ENCODE peak calls at places on chromosomes 2 and 18, in nine cellular contexts. A is GM23248, F is GM23338, H is PC-3, S is hepatocyte, R is neural progenitor cell, N is SK-N-SH, U is HCT116, L is MM.1S. J is an unnamed sample.

GRCh38 chr18:63005306-63005705 is 290.0 kb downstream of the PHLPP1 start:
- DNase-seq in S (no peak), L (no peak), U (no peak), H (no peak), A (no peak), F (no peak), N (no peak), R (no peak), J (no peak)

GRCh38 chr18:71038196-71038595 is 749.4 kb downstream of the SOCS6 start:
- DNase-seq in N (no peak), S (no peak), L (no peak), R (no peak), A (no peak), U (no peak), F (no peak), H (no peak), J (no peak)

GRCh38 chr18:77811510-77811909 is 561.9 kb downstream of the GALR1 start:
- DNase-seq in A (no peak), F (no peak), S (no peak), U (no peak), R (no peak), N (no peak), L (no peak), H (peak; percentile 4), J (no peak)

GRCh38 chr2:5696741-5697521 is 4.7 kb downstream of the SOX11 start:
- DNase-seq in F (peak; percentile 72), L (peak; percentile 57), A (peak; percentile 44), N (peak; percentile 91), U (no peak), R (peak; percentile 80), S (peak; percentile 80), H (no peak), J (peak; percentile 85)

GRCh38 chr2:199798881-199799580 is 52.0 kb downstream of the FTCDNL1 start:
- DNase-seq in U (no peak), H (no peak), R (no peak), A (peak; percentile 23), S (no peak), L (no peak), F (no peak), N (no peak), J (no peak)

GRCh38 chr2:45610281-45611019 is 617 bp downstream of the SRBD1 start:
- DNase-seq in S (peak; percentile 85), R (peak; percentile 75), F (peak; percentile 89), A (peak; percentile 79), U (peak; percentile 48), L (peak; percentile 43), N (peak; percentile 71), H (peak; percentile 67), J (peak; percentile 57)

GRCh38 chr18:50880108-50880465 is 1.2 kb downstream of the ME2 start:
- DNase-seq in R (peak; percentile 15), L (no peak), S (no peak), U (no peak), F (peak; percentile 20), A (no peak), N (peak; percentile 15), H (no peak), J (peak; percentile 19)

GRCh38 chr18:80033181-80034067 is 810 bp upstream of the RBFA start:
- DNase-seq in U (no peak), H (peak; percentile 6), R (no peak), A (peak; percentile 78), F (peak; percentile 84), S (no peak), N (no peak), L (peak; percentile 6), J (no peak)

GRCh38 chr2:46854260-46854659 is 61.3 kb downstream of the MCFD2 start:
- DNase-seq in R (no peak), F (no peak), S (no peak), H (no peak), L (no peak), N (no peak), U (no peak), A (no peak), J (no peak)

GRCh38 chr18:63534615-63535014 is 7.6 kb upstream of the SERPINB12 start:
- DNase-seq in L (peak; percentile 51), U (no peak), N (no peak), F (no peak), H (no peak), A (no peak), R (no peak), S (no peak), J (no peak)

GRCh38 chr2:68696554-68696953 is 38.1 kb upstream of the ARHGAP25 start:
- DNase-seq in R (no peak), A (no peak), S (no peak), F (peak; percentile 65), N (no peak), L (no peak), U (no peak), H (no peak), J (no peak)

GRCh38 chr2:201856561-201856960 is 50.2 kb downstream of the CDK15 start:
- DNase-seq in N (no peak), F (no peak), S (no peak), A (no peak), U (no peak), R (no peak), L (no peak), H (no peak), J (no peak)

GRCh38 chr2:201859886-201860285 is 53.5 kb downstream of the CDK15 start:
- DNase-seq in R (peak; percentile 54), N (no peak), H (no peak), F (no peak), L (no peak), A (peak; percentile 38), S (no peak), U (no peak), J (no peak)

GRCh38 chr2:201858781-201859180 is 52.4 kb downstream of the CDK15 start:
- DNase-seq in R (peak; percentile 86), F (peak; percentile 79), S (peak; percentile 35), L (no peak), N (no peak), A (peak; percentile 55), U (no peak), H (no peak), J (no peak)

GRCh38 chr2:201857326-201857725 is 51.0 kb downstream of the CDK15 start:
- DNase-seq in N (no peak), S (no peak), U (no peak), L (no peak), R (no peak), A (no peak), F (no peak), H (no peak), J (no peak)

DNA sequence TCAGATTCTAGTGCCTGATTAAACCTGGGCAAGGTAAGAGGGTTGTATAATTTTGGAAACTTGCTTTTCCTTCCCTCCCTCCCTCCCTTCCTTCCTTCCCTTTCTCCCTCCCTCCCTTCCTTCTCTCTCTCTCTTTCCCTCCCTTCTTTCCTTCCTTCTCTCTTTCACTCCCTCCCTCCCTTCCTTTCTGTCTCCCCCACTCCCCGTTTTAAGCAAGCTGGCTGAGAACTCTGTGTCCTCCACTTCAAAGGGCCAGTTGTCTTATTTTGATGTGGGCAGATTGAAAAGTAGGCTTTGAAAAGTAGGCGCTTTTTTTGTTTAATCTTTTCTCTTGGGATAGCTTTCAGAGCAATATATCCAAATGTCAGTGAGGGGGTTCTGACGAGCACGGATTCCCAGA is 51.9 kb downstream of the CDK15 start:
- DNase-seq in L (no peak), A (no peak), N (no peak), R (no peak), F (peak; percentile 53), S (no peak), H (no peak), U (no peak), J (no peak)
- TF ChIP-seq EZH2phosphoT487 in L (no peak), A (no peak), N (no peak), R (no peak), F (no peak), S (no peak), H (no peak), U (no peak), J (no peak)

GRCh38 chr2:229586746-229587705 is 127.3 kb downstream of the DNER start:
- DNase-seq in H (peak; percentile 93), L (peak; percentile 43), R (peak; percentile 92), F (peak; percentile 96), N (peak; percentile 81), S (peak; percentile 92), U (peak; percentile 76), A (peak; percentile 88), J (peak; percentile 10)
- H2AFZ ChIP-seq in H (peak overlapping the region; percentile 74), L (peak overlapping the region; percentile 19), R (peak overlapping the region; percentile 96), F (peak overlapping the region; percentile 30), N (peak overlapping the region; percentile 64), S (peak overlapping the region; percentile 78), U (peak overlapping the region; percentile 95), A (peak overlapping the region; percentile 72), J (no peak overlapping the region)

GRCh38 chr2:230779607-230780006 is 67.0 kb downstream of the CAB39 start:
- DNase-seq in R (no peak), U (no peak), A (no peak), H (no peak), L (no peak), F (no peak), N (no peak), S (no peak), J (no peak)

GRCh38 chr2:230779141-230779523 is 66.5 kb downstream of the CAB39 start:
- DNase-seq in L (no peak), A (no peak), H (no peak), F (no peak), U (no peak), S (no peak), R (no peak), N (no peak), J (no peak)

GRCh38 chr2:230777681-230778080 is 65.0 kb downstream of the CAB39 start:
- DNase-seq in F (no peak), A (peak; percentile 55), S (no peak), N (no peak), H (peak; percentile 84), R (no peak), U (no peak), L (no peak), J (no peak)

GRCh38 chr2:230775737-230776136 is 63.1 kb downstream of the CAB39 start:
- DNase-seq in L (no peak), R (no peak), N (no peak), U (no peak), H (no peak), F (no peak), A (no peak), S (no peak), J (no peak)

GRCh38 chr2:230778350-230779140 is 65.9 kb downstream of the CAB39 start:
- DNase-seq in L (no peak), S (no peak), N (no peak), R (no peak), H (peak; percentile 20), U (no peak), A (peak; percentile 45), F (no peak), J (no peak)
- TF ChIP-seq EZH2phosphoT487 in L (no peak), S (no peak), N (no peak), R (no peak), H (no peak), U (no peak), A (no peak), F (no peak), J (no peak)

DNA sequence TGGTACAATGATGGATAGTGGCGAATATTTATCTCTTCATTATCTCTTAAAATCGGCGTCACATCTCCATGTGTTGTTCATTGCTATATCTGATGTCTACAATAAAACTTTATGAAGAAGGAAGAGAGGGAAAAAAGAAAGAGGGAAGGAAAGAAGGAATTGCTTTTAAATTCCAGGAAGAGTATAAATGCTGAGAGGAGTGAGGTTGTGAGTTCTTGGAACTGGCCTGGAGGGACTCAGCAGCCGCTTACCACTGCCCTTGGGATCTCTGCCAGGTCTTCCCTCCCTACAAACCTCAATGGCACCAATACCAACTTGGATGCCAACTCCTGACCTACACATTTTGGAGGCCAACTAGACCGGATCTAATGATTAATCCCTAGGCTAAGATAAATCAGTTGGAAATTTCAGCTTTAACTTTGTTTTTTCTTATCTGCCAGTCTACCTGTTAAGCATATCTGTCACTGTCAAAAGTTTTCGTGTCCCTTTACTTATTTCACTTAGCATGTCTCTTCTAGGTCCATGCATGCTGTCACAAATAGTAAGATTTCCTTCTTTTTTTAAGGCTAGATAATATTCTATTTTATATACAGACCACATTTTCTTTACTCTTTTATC is 9.8 kb downstream of the SCN9A start:
- DNase-seq in N (no peak), R (no peak), H (peak; percentile 50), L (no peak), S (no peak), A (no peak), U (no peak), F (no peak), J (no peak)
- H2AFZ ChIP-seq in N (peak overlapping the region; percentile 5), R (no peak overlapping the region), H (no peak overlapping the region), L (no peak overlapping the region), S (no peak overlapping the region), A (no peak overlapping the region), U (no peak overlapping the region), F (no peak overlapping the region), J (no peak overlapping the region)